ENCODE peak calls at places on chromosomes 3 and 15, in four cellular contexts. R is H1, L is A549, N is BE2C. P is an unnamed sample. For H3K9me3, the result is how much of the 10 kb centered on the place peaks cover.

GRCh38 chr3:131454501-131454900 is 48.3 kb downstream of the MRPL3 start:
- DNase-seq in R (no peak), N (no peak), L (no peak), P (no peak)

GRCh38 chr15:91021516-91022074 is 799 bp downstream of the VPS33B start:
- DNase-seq in L (no peak), N (peak), R (no peak), P (no peak)

GRCh38 chr3:153038779-153039178 is 123.2 kb upstream of the RAP2B start:
- DNase-seq in N (no peak), R (no peak), L (no peak), P (no peak)

GRCh38 chr3:47813551-47814177 is 10.7 kb downstream of the DHX30 start:
- DNase-seq in N (no peak), R (no peak), L (no peak), P (no peak)

GRCh38 chr3:67509471-67510075 is 144.8 kb downstream of the SUCLG2 start:
- DNase-seq in L (no peak), R (no peak), N (no peak), P (no peak)

GRCh38 chr3:31219131-31219843 is 313.4 kb upstream of the STT3B start:
- DNase-seq in N (no peak), L (no peak), R (no peak), P (no peak)

GRCh38 chr15:31387483-31388118 is 61.0 kb downstream of the KLF13 start:
- DNase-seq in N (peak), R (no peak), L (no peak), P (no peak)

GRCh38 chr3:16338124-16338523 is 73.1 kb downstream of the OXNAD1 start:
- DNase-seq in R (no peak), L (no peak), N (no peak), P (peak)

GRCh38 chr3:69181592-69182211 is 59.3 kb upstream of the LMOD3 start:
- DNase-seq in L (no peak), N (no peak), R (no peak), P (no peak)

GRCh38 chr3:144816366-144816765 is 844.7 kb downstream of the DIPK2A start:
- DNase-seq in R (no peak), L (no peak), N (no peak), P (no peak)

GRCh38 chr15:23690450-23690852 is 3.3 kb upstream of the NDN start:
- DNase-seq in N (peak), L (no peak), R (no peak), P (no peak)

GRCh38 chr3:128282392-128283196 is 129.3 kb downstream of the EEFSEC start:
- DNase-seq in R (no peak), L (no peak), N (peak), P (no peak)

GRCh38 chr3:52110502-52110901 is 43.7 kb downstream of the POC1A start:
- DNase-seq in N (no peak), R (no peak), L (no peak), P (no peak)

GRCh38 chr3:107064445-107065060 is 312.7 kb upstream of the CCDC54 start:
- DNase-seq in N (peak), L (peak), R (peak), P (no peak)

GRCh38 chr3:181637056-181637798 is 74.5 kb upstream of the SOX2 start:
- DNase-seq in R (no peak), L (no peak), N (no peak), P (no peak)

GRCh38 chr3:23256741-23257435 is 53.8 kb downstream of the UBE2E2 start:
- DNase-seq in R (no peak), N (no peak), L (no peak), P (no peak)

GRCh38 chr15:56832125-56832524 is 86.3 kb upstream of the TCF12 start:
- DNase-seq in N (no peak), L (no peak), R (no peak), P (no peak)

GRCh38 chr3:50580683-50581458 is 11.5 kb downstream of the HEMK1 start:
- DNase-seq in R (no peak), N (no peak), L (no peak), P (no peak)

GRCh38 chr3:97232635-97233034 is 418.2 kb downstream of the EPHA6 start:
- DNase-seq in R (no peak), L (no peak), N (peak), P (no peak)

GRCh38 chr3:8882171-8882593 is 81.1 kb downstream of the RAD18 start:
- DNase-seq in L (no peak), N (no peak), R (no peak), P (no peak)

GRCh38 chr15:39782441-39783138 is at the start of gene FSIP1:
- DNase-seq in N (peak), R (peak), L (peak), P (peak)

GRCh38 chr3:71466483-71466882 is 117.0 kb downstream of the FOXP1 start:
- DNase-seq in L (peak), R (no peak), N (no peak), P (no peak)

GRCh38 chr3:108509873-108510272 is 523 bp downstream of the MYH15 start:
- DNase-seq in R (no peak), N (peak), L (no peak), P (no peak)

GRCh38 chr3:178443634-178444033 is 92.6 kb upstream of the KCNMB2 start:
- DNase-seq in L (no peak), R (no peak), N (no peak), P (no peak)

GRCh38 chr3:195004512-195005250 is 266.3 kb downstream of the XXYLT1 start:
- DNase-seq in N (no peak), L (no peak), R (no peak), P (no peak)

GRCh38 chr3:45864760-45865567 is 21.4 kb upstream of the CCR9 start:
- DNase-seq in N (no peak), R (no peak), L (no peak), P (no peak)

GRCh38 chr3:38634133-38634532 is 15.4 kb downstream of the SCN5A start:
- DNase-seq in R (no peak), N (no peak), L (no peak), P (no peak)

GRCh38 chr15:85002517-85002916 is 20.9 kb downstream of the PDE8A start:
- DNase-seq in L (no peak), R (no peak), N (no peak), P (no peak)

GRCh38 chr3:133843634-133844033 is 38.0 kb downstream of the SRPRB start:
- DNase-seq in L (no peak), R (no peak), N (no peak), P (no peak)

GRCh38 chr15:71830981-71831380 is 20.6 kb downstream of the NR2E3 start:
- DNase-seq in L (no peak), N (no peak), R (no peak), P (no peak)

DNA sequence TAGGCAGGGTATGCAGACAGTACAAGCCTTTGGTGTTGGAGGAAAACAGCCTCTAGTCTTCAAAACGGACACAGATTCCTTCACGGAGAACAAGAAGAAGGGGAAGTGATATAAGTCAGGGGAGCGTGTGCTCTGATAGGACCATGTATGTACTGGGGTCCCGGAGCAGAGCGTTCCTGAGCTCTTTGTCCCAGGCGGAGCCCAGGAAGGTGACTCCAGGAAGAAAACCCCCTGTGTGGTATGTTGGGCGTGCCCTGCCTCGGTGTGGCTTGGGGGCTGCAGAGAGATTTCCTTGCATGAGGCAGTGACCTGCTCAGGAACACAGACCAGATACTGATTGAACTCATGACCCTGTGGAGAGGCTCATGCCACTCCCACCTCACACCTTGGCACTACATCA is 21.7 kb downstream of the MELTF start:
- DNase-seq in R (no peak), N (no peak), L (no peak), P (peak)
- H3K9me3 ChIP-seq in R (under half), N (under half), L (under half), P (under half)

GRCh38 chr15:60138397-60138968 is 134.4 kb downstream of the FOXB1 start:
- DNase-seq in N (no peak), R (no peak), L (no peak), P (no peak)
- H3K9me3 ChIP-seq in N (under half), R (under half), L (under half), P (under half)

DNA sequence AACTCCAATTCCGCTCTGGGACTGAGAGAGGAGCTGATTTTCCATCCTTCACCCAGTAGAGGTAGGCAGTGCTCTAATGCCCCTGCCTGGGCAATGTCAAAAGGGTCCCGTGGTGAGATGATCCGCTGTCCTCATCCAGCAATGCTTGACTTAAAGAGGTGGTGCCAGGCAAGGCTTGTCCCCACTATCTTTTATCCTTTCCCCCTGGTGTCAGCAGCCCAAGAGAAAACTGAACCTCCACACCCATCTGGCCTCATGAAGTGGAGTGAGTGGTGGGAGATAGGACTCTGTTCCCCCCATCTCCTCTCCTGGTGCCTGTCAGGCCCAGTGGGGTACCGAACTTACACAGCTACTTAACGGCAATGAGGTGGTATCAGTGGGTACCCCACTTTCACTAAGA is 107.1 kb downstream of the ABHD5 start:
- DNase-seq in L (no peak), N (no peak), R (no peak), P (no peak)
- H3K9me3 ChIP-seq in L (under half), N (under half), R (under half), P (under half)

DNA sequence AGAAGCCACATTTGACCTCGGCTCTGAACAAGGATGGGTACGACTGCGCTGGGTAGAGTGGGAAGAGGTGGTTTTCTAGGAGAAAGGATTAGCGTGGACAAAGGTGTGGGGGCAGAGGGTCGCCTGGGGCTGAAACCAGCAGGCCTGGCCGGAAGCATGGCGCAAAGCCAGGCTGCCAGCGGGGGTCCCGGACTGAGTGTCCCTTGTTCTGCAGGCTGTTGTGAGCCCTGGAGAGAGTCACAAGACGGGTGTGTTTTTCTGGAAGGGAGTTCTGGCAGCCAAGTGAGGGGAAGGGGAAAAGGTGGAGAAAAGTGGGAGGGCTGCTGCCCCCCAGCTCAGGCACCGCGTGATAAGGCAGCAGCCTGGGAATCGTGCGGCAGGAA is 98.5 kb upstream of the MEF2A start:
- DNase-seq in L (no peak), R (no peak), N (no peak), P (no peak)
- H3K9me3 ChIP-seq in L (under half), R (under half), N (under half), P (under half)

DNA sequence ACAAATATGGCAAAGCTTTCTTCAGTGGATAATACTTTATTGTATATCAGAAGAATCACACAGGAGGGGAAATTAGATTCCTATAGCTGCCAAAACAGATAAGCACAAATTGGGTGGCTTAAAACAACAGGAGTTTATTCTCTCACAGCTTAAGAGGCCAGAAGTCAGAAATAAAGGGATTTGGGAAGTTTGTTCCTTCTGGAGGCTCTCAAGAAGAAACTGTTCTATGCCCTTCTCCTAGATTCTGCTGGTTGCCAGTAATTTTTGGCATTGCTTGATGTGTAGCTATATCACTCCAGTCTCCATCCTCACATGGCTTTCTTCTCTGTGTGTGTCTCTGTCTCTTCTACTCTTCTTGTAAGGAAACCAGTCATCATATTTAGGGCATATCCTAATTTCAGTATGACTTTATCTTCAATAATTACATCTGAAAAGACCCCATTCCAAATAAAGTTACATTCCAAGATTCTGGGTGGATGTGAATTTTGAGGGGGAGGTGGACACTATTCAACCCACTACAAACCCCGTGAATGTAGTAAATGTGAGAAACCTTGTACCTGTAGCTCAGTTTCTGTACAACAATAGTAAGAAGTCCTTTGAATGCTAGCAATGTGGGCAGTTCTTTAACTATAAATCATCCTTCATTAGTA is 22.2 kb upstream of the WNT7A start:
- DNase-seq in N (no peak), L (no peak), R (no peak), P (no peak)
- H3K9me3 ChIP-seq in N (under half), L (half or more), R (half or more), P (under half)

GRCh38 chr3:89165636-89166312 is 58.4 kb downstream of the EPHA3 start:
- DNase-seq in N (no peak), R (peak), L (no peak), P (no peak)

DNA sequence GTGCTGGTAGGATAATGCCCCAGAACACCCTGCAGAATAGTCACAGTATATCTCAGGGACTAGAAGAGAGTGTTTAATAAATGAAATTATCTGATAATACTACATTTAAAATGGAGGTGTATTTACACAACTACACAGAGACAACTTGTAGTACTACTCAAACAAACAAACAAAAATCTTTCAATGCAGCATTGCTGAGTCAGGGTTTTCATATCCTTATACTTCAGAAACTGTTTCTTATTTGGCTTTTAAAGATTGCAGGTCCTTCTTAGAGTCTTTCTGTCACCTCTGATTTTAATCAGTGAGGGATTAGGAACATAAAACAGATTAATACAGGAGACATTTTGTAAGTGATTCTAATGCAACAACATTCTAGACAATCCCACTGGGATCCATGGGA is 57.4 kb downstream of the EPHA3 start:
- DNase-seq in N (no peak), L (no peak), R (no peak), P (no peak)
- H3K9me3 ChIP-seq in N (under half), L (under half), R (under half), P (under half)

DNA sequence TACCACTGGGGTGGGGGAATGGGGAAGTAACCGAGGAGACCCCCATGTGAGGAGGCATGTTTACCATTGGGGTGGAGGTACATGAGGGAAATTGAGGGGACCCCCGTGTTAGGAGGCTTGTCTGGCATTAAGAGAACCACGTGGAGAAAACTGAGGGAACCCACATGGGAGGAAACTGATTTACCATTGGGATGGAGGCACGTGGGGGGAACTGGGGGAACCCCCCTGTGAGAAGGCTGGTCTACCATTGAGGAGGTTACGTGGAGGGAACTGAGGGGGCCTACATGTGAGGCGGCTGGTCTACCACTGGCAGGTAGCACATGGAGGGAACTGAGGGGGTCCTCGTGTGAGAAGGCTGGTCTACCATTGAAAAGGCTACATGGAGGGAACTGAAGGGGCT is 159.4 kb downstream of the FBLN2 start:
- DNase-seq in N (no peak), R (no peak), L (no peak), P (no peak)
- H3K9me3 ChIP-seq in N (under half), R (under half), L (under half), P (under half)

GRCh38 chr3:123695152-123695551 is 110.3 kb upstream of the HACD2 start:
- DNase-seq in R (no peak), L (no peak), N (no peak), P (no peak)

GRCh38 chr3:123694377-123695147 is 109.7 kb upstream of the HACD2 start:
- DNase-seq in L (no peak), N (no peak), R (no peak), P (no peak)

GRCh38 chr3:123692041-123692440 is 107.2 kb upstream of the HACD2 start:
- DNase-seq in N (no peak), L (no peak), R (no peak), P (no peak)

GRCh38 chr3:123693584-123693983 is 108.7 kb upstream of the HACD2 start:
- DNase-seq in N (no peak), R (no peak), L (no peak), P (no peak)

GRCh38 chr3:123692671-123693070 is 107.8 kb upstream of the HACD2 start:
- DNase-seq in L (no peak), R (no peak), N (no peak), P (no peak)
- H3K9me3 ChIP-seq in L (under half), R (under half), N (under half), P (under half)

DNA sequence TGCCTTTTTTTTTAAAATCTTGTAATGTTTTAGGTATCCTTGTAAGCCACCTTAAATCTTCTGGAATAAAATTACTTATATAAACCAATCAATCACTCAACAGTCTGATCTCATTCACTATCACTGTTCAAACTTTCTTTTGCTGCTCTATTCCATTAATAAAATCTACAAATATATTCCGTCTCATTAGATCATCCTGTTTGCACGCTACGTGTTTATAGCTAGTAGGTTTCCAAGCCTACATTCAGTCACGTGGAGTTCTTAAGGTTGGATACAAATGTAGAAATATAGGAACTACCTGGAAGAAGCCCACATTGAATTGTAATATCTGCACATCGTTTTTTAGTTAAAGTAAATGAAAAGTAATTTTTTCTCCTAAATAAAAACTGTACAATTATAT is 274.8 kb upstream of the CNTN4 start:
- DNase-seq in N (no peak), L (no peak), R (no peak), P (no peak)
- H3K9me3 ChIP-seq in N (under half), L (under half), R (under half), P (under half)

GRCh38 chr15:20341901-20342605 is 199.5 kb downstream of the GOLGA6L6 start:
- DNase-seq in R (no peak), L (no peak), N (peak), P (peak)

GRCh38 chr15:20340931-20341661 is 200.5 kb downstream of the GOLGA6L6 start:
- DNase-seq in L (no peak), N (peak), R (no peak), P (peak)

GRCh38 chr15:20345401-20345958 is 196.1 kb downstream of the GOLGA6L6 start:
- DNase-seq in R (no peak), L (no peak), N (no peak), P (no peak)

GRCh38 chr15:20344601-20345400 is 196.8 kb downstream of the GOLGA6L6 start:
- DNase-seq in L (no peak), R (no peak), N (no peak), P (no peak)

DNA sequence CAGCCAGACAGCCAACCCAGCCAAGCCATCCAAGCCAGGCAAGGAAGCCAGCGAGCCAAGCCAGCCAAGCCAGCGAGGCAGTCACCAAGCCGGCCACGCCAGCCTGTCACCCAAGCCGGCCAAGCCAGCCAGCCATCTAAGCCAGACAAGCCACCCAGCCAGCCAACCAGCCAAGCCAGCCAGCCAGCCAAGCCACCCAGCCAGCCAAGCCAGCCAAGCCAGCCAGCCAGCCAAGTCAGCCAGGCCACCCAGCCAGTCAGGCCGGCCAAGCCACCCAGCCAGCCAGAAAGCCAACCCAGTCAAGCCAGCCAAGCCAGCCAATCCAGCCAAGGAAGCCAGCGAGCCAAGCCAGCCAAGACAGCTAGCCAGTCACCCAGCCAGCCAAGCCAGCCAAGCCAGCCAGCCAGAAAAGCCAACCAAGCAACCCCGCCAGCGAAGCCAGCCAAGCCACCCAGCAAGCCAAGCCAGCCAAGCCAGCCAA is 201.2 kb downstream of the GOLGA6L6 start:
- DNase-seq in N (peak), R (no peak), L (no peak), P (peak)
- H3K9me3 ChIP-seq in N (under half), R (under half), L (half or more), P (under half)